ENCODE peak calls at places on chromosomes 16 and 17, in six cellular contexts. L is pancreas, R is ovary, T is body of pancreas, X is lung, U is upper lobe of right lung. B is an unnamed sample.

GRCh38 chr16:2339521-2340484 is 725 bp downstream of the ABCA3 start:
- DNase-seq in L (peak), R (peak), T (peak), X (peak), U (peak), B (peak)

GRCh38 chr16:79334127-79334526 is 266.4 kb downstream of the MAF start:
- DNase-seq in L (no peak), R (no peak), T (peak), X (no peak), U (no peak), B (no peak)

GRCh38 chr17:27384261-27384701 is 72.0 kb upstream of the KSR1 start:
- DNase-seq in L (peak), R (no peak), T (peak), X (no peak), U (no peak), B (peak)

GRCh38 chr16:12896562-12896961 is 4.8 kb upstream of the SHISA9 start:
- DNase-seq in L (no peak), R (no peak), T (peak), X (no peak), U (no peak), B (no peak)

GRCh38 chr17:17682737-17683675 is 1.7 kb downstream of the RAI1 start:
- DNase-seq in L (peak), R (peak), T (peak), X (peak), U (peak), B (peak)

GRCh38 chr17:75240394-75241142 is 20.8 kb downstream of the GGA3 start:
- DNase-seq in L (peak), R (no peak), T (peak), X (no peak), U (no peak), B (no peak)

GRCh38 chr16:29852654-29853053 is 10.4 kb downstream of the CDIPT start:
- DNase-seq in L (no peak), R (no peak), T (no peak), X (no peak), U (no peak), B (peak)

GRCh38 chr17:33016920-33017319 is 25.3 kb downstream of the SPACA3 start:
- DNase-seq in L (no peak), R (no peak), T (no peak), X (no peak), U (no peak), B (no peak)

GRCh38 chr16:68737046-68737729 is at the start of gene CDH1:
- DNase-seq in L (peak), R (peak), T (peak), X (peak), U (peak), B (no peak)

GRCh38 chr16:64085291-64085690 is 1036.6 kb downstream of the CDH11 start:
- DNase-seq in L (no peak), R (no peak), T (no peak), X (no peak), U (no peak), B (no peak)

GRCh38 chr16:89383095-89384003 is 107.0 kb downstream of the ANKRD11 start:
- DNase-seq in L (no peak), R (peak), T (peak), X (peak), U (peak), B (no peak)

GRCh38 chr17:72985882-72986720 is 106.4 kb downstream of the SLC39A11 start:
- DNase-seq in L (no peak), R (no peak), T (peak), X (peak), U (no peak), B (peak)

GRCh38 chr17:19654342-19654886 is 5.9 kb downstream of the ALDH3A2 start:
- DNase-seq in L (no peak), R (no peak), T (no peak), X (no peak), U (no peak), B (no peak)

GRCh38 chr16:66269631-66270332 is 96.7 kb upstream of the CDH5 start:
- DNase-seq in L (no peak), R (peak), T (no peak), X (no peak), U (no peak), B (no peak)

GRCh38 chr16:81808933-81809480 is 29.9 kb downstream of the PLCG2 start:
- DNase-seq in L (no peak), R (no peak), T (no peak), X (no peak), U (no peak), B (no peak)

GRCh38 chr17:28725660-28726395 is at the start of gene TLCD1:
- DNase-seq in L (peak), R (peak), T (peak), X (peak), U (peak), B (peak)

GRCh38 chr17:28726396-28726911 is 421 bp upstream of the TLCD1 start:
- DNase-seq in L (no peak), R (no peak), T (peak), X (peak), U (peak), B (no peak)

GRCh38 chr17:28723159-28723835 is 2.7 kb downstream of the TLCD1 start:
- DNase-seq in L (no peak), R (no peak), T (no peak), X (no peak), U (no peak), B (no peak)

GRCh38 chr17:28725166-28725659 is 820 bp downstream of the TLCD1 start:
- DNase-seq in L (no peak), R (no peak), T (no peak), X (no peak), U (no peak), B (no peak)

DNA sequence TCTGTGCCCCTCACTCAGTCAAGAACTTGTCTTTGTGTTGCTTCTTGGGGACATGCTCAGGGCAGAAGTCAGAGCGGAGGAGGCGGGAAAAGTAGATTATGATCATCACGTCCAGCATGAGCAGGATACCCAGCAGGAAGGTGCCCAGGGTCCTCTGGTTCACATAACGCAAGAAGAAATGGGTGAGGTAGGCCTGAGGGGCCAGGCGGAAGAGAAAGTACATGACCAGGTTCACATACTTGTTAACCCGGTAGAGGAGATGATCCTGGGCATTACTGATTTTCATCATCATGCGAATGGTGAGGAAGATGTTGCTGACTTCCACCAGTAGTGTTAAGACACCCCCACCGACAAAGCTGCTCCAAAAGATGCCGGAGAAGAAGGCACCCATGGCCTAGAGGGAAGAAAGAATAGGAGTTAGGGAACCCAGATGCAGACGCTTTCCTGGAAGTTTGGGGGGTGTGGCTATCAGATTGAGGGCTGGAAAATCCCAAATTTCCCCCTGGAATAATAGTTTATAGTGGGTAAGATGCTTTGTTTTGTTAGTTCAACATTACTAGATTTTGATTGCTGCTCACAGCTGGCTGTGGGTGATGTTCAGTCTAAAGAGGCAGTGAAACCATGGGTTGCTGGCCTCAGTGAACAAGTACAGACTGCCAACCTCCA is 1.4 kb downstream of the TLCD1 start:
- DNase-seq in L (no peak), R (no peak), T (no peak), X (no peak), U (no peak), B (no peak)
- H3K27ac ChIP-seq in L (no peak), R (no peak), T (peak), X (peak), U (peak), B (no peak)

DNA sequence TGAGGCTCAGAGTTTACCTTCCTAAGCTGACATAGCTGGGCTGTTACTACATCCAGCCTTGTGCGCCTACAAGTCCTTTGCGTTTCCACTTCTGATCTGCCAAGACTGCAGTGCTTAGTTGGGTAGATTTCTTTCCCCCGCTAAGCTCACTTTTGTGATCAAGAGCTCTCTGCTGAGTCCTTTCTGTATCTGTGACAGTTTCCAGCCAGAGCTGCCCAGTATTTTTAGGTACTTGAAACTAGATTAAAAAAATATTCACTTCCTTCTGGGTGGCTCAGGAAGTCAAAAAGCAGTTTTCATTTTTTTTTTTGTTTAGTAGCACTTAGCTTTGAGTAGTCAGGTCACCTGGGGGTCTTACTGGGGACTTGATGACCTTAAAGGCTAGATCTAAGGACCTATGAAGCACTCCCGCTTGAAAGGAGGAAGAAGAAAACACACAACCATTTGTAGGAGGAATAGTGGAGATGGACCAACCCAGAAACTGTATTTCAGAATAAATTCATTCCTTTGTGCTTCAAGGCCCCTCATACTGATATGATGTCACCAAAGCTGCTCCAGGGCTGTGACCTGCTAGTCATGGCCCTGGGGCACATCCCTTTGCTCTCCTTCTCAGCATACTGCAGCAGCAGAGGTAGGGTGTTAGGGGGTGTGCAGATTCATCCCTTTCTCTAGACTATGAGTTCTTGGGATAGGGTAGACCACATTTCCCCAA is 75.6 kb upstream of the HNF1B start:
- DNase-seq in L (no peak), R (no peak), T (no peak), X (no peak), U (no peak), B (no peak)
- H3K4me3 ChIP-seq in L (no peak), R (no peak), T (no peak), X (no peak), U (no peak), B (no peak)

DNA sequence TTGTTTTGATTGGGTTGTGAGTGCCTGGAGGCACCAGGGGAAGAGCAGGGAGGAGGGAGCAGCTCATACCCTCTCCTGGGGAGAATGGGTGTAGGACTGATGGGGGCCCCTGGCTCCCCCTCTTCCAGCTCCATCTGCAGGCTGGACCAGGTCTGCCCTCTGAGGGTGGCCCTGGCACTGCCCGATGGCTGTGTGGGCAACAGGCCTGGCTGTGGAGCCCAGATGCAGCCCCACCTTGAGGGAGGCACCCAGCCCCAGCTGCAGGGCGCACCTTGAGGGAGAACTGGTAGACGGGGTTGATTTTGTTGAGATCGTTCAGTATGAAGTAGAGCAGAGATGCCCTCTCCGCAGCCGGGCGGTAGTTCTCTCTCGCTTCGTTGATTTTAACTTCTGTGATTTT is 71.5 kb downstream of the PGS1 start:
- DNase-seq in L (no peak), R (no peak), T (no peak), X (no peak), U (no peak), B (no peak)
- H3K27ac ChIP-seq in L (no peak), R (no peak), T (no peak), X (no peak), U (no peak), B (no peak)

GRCh38 chr16:55480228-55480655 is 1.2 kb downstream of the MMP2 start:
- DNase-seq in L (peak), R (peak), T (peak), X (peak), U (peak), B (peak)

GRCh38 chr16:55478827-55479559 is at the start of gene MMP2:
- DNase-seq in L (no peak), R (peak), T (peak), X (peak), U (peak), B (peak)

GRCh38 chr16:55476625-55477533 is 2.1 kb upstream of the MMP2 start:
- DNase-seq in L (no peak), R (peak), T (no peak), X (no peak), U (no peak), B (peak)

GRCh38 chr16:55482056-55482455 is 3.1 kb downstream of the MMP2 start:
- DNase-seq in L (no peak), R (no peak), T (no peak), X (no peak), U (no peak), B (no peak)

GRCh38 chr16:55479560-55480197 is 681 bp downstream of the MMP2 start:
- DNase-seq in L (no peak), R (peak), T (no peak), X (no peak), U (no peak), B (no peak)
- H3K4me3 ChIP-seq in L (peak), R (peak), T (no peak), X (peak), U (peak), B (peak)

DNA sequence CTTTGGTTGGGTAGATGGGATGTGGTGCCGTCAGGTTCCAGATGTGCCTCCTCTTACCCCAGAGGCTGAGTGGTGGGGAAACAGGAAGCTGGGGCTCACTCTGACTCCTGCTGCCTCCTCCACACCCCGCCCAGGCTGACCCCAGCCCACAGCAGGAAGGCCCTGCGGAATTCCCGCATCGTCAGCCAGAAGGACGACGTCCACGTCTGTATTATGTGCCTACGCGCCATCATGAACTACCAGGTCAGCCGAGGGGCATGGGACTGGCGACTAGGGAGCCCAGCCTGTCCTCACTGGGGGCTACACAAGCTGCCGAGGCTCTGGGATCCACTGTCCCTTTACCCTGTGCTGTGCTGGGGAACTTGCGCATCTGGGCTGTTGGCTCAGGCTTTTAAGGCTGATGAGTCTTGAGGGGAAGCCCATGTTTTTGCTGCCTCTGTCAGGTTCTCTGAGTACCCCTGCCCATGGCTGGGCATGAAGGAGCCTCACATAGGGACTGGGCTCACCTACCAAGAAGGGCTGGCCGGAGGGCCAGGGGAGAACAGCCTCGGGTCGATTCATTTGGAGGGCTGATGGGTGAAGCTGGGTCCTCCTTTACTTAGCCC is 14.4 kb downstream of the FMNL1 start:
- DNase-seq in L (no peak), R (no peak), T (no peak), X (no peak), U (no peak), B (no peak)
- H3K27ac ChIP-seq in L (no peak), R (no peak), T (no peak), X (no peak), U (no peak), B (peak)

GRCh38 chr17:56230660-56231059 is 77.4 kb downstream of the ANKFN1 start:
- DNase-seq in L (no peak), R (no peak), T (no peak), X (no peak), U (no peak), B (no peak)
- H3K4me3 ChIP-seq in L (no peak), R (no peak), T (no peak), X (no peak), U (no peak), B (no peak)